ENCODE peak calls at places on chromosome 5, in seven cellular contexts. A is IMR-90, V is SK-N-SH, R is H1, H is A549, B is HepG2, D is GM12878. Q is an unnamed sample.

GRCh38 chr5:154857091-154857533 is 1.3 kb upstream of the CNOT8 start:
- DNase-seq in A (no peak), D (no peak), V (no peak), H (peak), B (no peak), R (no peak), Q (peak)

GRCh38 chr5:91538179-91538578 is 155.1 kb upstream of the ARRDC3 start:
- DNase-seq in R (no peak), H (no peak), V (no peak), D (no peak), B (no peak), A (no peak), Q (no peak)

GRCh38 chr5:79893485-79893884 is 97.6 kb downstream of the MTX3 start:
- DNase-seq in H (no peak), V (no peak), A (no peak), B (no peak), D (no peak), R (no peak), Q (no peak)

GRCh38 chr5:83368317-83368716 is 103.2 kb upstream of the VCAN start:
- DNase-seq in H (no peak), R (no peak), B (no peak), V (no peak), D (no peak), A (peak), Q (no peak)

GRCh38 chr5:125112196-125112595 is 365.8 kb upstream of the ZNF608 start:
- DNase-seq in A (peak), V (no peak), H (no peak), D (no peak), R (no peak), B (no peak), Q (no peak)

GRCh38 chr5:105506692-105507277 is 1944.2 kb upstream of the NUDT12 start:
- DNase-seq in R (no peak), B (peak), A (peak), V (no peak), H (no peak), D (no peak), Q (peak)

GRCh38 chr5:25573691-25574090 is 928.9 kb upstream of the CDH10 start:
- DNase-seq in V (no peak), B (no peak), R (no peak), A (no peak), D (no peak), H (no peak), Q (no peak)

GRCh38 chr5:179373101-179373934 is 28.1 kb upstream of the ADAMTS2 start:
- DNase-seq in H (no peak), D (no peak), B (no peak), A (no peak), V (no peak), R (no peak), Q (no peak)

GRCh38 chr5:74109344-74109743 is 483.3 kb downstream of the ARHGEF28 start:
- DNase-seq in R (no peak), D (no peak), V (no peak), H (no peak), A (no peak), B (no peak), Q (no peak)

GRCh38 chr5:136057401-136057951 is 28.7 kb downstream of the TGFBI start:
- DNase-seq in A (peak), B (no peak), D (no peak), R (no peak), H (no peak), V (no peak), Q (no peak)

GRCh38 chr5:113215401-113216060 is 219.3 kb downstream of the TSSK1B start:
- DNase-seq in B (no peak), R (no peak), V (no peak), A (peak), H (no peak), D (no peak), Q (no peak)

GRCh38 chr5:176535101-176535654 is 2.0 kb downstream of the RNF44 start:
- DNase-seq in A (peak), B (no peak), D (peak), H (no peak), V (no peak), R (no peak), Q (no peak)

GRCh38 chr5:134432677-134433359 is 21.1 kb upstream of the CDKN2AIPNL start:
- DNase-seq in V (no peak), H (no peak), A (peak), B (no peak), D (no peak), R (no peak), Q (no peak)

GRCh38 chr5:32711693-32712462 is 757 bp downstream of the NPR3 start:
- DNase-seq in R (peak), A (peak), V (peak), H (peak), B (no peak), D (no peak), Q (no peak)

GRCh38 chr5:180633283-180634177 is 15.9 kb downstream of the FLT4 start:
- DNase-seq in B (no peak), R (no peak), H (no peak), A (no peak), D (no peak), V (no peak), Q (no peak)

GRCh38 chr5:36521838-36522745 is 84.3 kb upstream of the SLC1A3 start:
- DNase-seq in V (no peak), D (no peak), R (no peak), A (no peak), H (no peak), B (no peak), Q (no peak)

GRCh38 chr5:146910239-146910638 is 31.7 kb upstream of the PPP2R2B start:
- DNase-seq in H (no peak), V (no peak), A (no peak), R (no peak), B (no peak), D (no peak), Q (no peak)
- TF ChIP-seq RFX5 in H (no peak), V (no peak), A (no peak), R (no peak), B (no peak), D (no peak), Q (no peak)

DNA sequence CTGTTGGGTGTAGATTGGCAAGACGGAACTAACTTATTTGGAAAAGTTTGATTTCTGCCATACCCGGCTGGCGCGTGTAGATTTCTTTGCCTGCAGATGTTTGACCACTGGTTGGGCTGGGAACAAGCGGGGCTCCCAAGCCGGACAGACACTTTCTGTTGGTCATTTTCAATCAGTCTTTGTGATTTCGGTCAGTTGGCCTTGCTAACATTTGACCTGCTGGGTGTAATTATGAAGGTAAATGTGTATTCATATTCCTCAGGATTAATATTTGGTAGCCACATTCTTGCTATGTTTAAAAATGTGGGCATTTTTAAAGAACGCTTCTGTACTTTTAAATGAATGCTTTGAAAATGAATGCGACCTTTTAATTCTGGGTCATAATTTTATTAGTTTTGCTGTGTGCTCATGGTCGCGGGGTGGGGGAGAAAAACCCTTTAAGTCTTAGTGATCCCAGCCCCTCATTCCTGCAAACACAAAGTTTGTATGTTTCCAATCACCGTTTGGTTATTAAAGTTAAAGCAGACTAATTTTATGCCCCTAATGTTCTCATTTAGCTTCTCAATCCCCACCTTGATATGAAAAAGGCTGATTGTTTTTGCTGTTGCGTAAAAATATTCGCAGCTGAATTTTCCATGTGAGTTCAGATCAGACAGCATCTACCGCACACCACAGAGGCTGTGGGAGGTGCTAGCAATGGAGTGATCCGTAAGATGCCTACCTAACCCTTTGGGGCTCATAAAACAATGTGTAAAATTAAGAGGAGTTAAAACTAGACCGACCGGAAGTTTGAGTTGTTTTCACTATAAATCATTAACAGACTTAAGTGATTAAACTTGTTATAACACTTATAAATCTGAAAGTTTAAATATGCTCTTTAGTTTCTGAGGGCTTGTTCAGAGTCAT is 1.5 kb downstream of the RASGRF2 start:
- DNase-seq in V (no peak), R (no peak), B (peak), D (no peak), A (peak), H (no peak), Q (no peak)
- TF ChIP-seq RFX5 in V (no peak), R (no peak), B (no peak), D (no peak), A (no peak), H (no peak), Q (no peak)

GRCh38 chr5:149777382-149777781 is 47.3 kb downstream of the PPARGC1B start:
- DNase-seq in H (no peak), D (no peak), B (no peak), V (no peak), R (no peak), A (no peak), Q (no peak)
- TF ChIP-seq RFX5 in H (no peak), D (no peak), B (no peak), V (no peak), R (no peak), A (no peak), Q (no peak)

GRCh38 chr5:168318237-168318636 is 26.8 kb downstream of the WWC1 start:
- DNase-seq in H (no peak), R (no peak), B (no peak), A (no peak), V (no peak), D (no peak), Q (no peak)
- TF ChIP-seq RFX5 in H (no peak), R (no peak), B (no peak), A (no peak), V (no peak), D (no peak), Q (no peak)

Q was measured in K562.